ENCODE peak calls at places on chromosome 14, in six cellular contexts. P is IMR-90, A is cardiac muscle cell, U is tibial nerve, X is dorsolateral prefrontal cortex, N is HCT116. M is an unnamed sample.

GRCh38 chr14:72515779-72516770 is 377.8 kb downstream of the DPF3 start:
- DNase-seq in P (peak), A (peak), U (no peak), X (no peak), N (no peak), M (peak)

GRCh38 chr14:99624971-99625370 is 20.0 kb upstream of the HHIPL1 start:
- DNase-seq in P (no peak), A (no peak), U (no peak), X (no peak), N (no peak), M (no peak)

GRCh38 chr14:92603309-92604257 is 90.0 kb downstream of the RIN3 start:
- DNase-seq in P (peak), A (peak), U (no peak), X (peak), N (no peak), M (no peak)

GRCh38 chr14:97337267-97337666 is 540.1 kb downstream of the VRK1 start:
- DNase-seq in P (no peak), A (no peak), U (no peak), X (no peak), N (no peak), M (no peak)

GRCh38 chr14:24927809-24928208 is 122.1 kb downstream of the STXBP6 start:
- DNase-seq in P (no peak), A (no peak), U (no peak), X (no peak), N (no peak), M (no peak)

GRCh38 chr14:65750906-65751305 is 338.4 kb downstream of the FUT8 start:
- DNase-seq in P (no peak), A (no peak), U (no peak), X (no peak), N (no peak), M (no peak)

GRCh38 chr14:73726025-73726961 is 12.1 kb upstream of the PNMA1 start:
- DNase-seq in P (no peak), A (peak), U (no peak), X (no peak), N (no peak), M (no peak)

GRCh38 chr14:83870556-83870955 is 1659.4 kb upstream of the FLRT2 start:
- DNase-seq in P (no peak), A (no peak), U (no peak), X (no peak), N (no peak), M (no peak)

GRCh38 chr14:38404100-38404541 is 148.2 kb upstream of the CLEC14A start:
- DNase-seq in P (peak), A (peak), U (no peak), X (no peak), N (no peak), M (no peak)

GRCh38 chr14:74400328-74400727 is 25.7 kb downstream of the SYNDIG1L start:
- DNase-seq in P (no peak), A (peak), U (no peak), X (no peak), N (peak), M (no peak)

DNA sequence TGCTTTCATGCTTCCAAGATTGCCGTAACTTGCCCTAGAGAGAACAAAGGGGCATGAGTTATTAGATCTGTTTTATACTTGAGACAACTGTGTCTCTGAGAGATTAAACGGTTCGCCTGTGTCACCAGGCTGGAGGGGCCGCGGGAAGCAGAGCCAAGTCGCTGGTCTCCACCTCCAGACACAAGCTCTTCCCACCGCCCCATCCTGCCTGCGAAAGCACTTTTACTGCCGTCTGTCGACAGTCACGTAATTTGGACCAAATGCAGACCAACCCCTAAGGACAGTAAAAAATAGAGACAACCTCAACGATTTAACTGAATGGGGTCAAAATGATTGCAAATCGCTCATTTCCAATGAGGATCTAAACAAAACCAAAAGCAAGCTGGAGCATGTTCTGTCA is 17.3 kb downstream of the GSC start:
- DNase-seq in P (no peak), A (no peak), U (no peak), X (no peak), N (no peak), M (no peak)
- H3K27ac ChIP-seq in P (no peak), A (no peak), U (no peak), X (no peak), N (no peak), M (no peak)

GRCh38 chr14:75980856-75981255 is 939 bp downstream of the TGFB3 start:
- DNase-seq in P (no peak), A (peak), U (no peak), X (no peak), N (no peak), M (no peak)
- H3K27ac ChIP-seq in P (peak), A (no peak), U (peak), X (peak), N (no peak), M (peak)

GRCh38 chr14:96194657-96195431 is 9.8 kb upstream of the BDKRB2 start:
- DNase-seq in P (no peak), A (no peak), U (no peak), X (no peak), N (no peak), M (no peak)
- H3K27ac ChIP-seq in P (no peak), A (no peak), U (no peak), X (no peak), N (no peak), M (no peak)

GRCh38 chr14:103801459-103801858 is 45.9 kb downstream of the PPP1R13B start:
- DNase-seq in P (peak), A (peak), U (no peak), X (no peak), N (no peak), M (no peak)

GRCh38 chr14:103805708-103806107 is 41.7 kb downstream of the PPP1R13B start:
- DNase-seq in P (no peak), A (no peak), U (no peak), X (no peak), N (no peak), M (no peak)

GRCh38 chr14:103806805-103807204 is 40.6 kb downstream of the PPP1R13B start:
- DNase-seq in P (no peak), A (no peak), U (no peak), X (no peak), N (no peak), M (no peak)

GRCh38 chr14:103803661-103804060 is 43.7 kb downstream of the PPP1R13B start:
- DNase-seq in P (peak), A (peak), U (no peak), X (no peak), N (no peak), M (no peak)

DNA sequence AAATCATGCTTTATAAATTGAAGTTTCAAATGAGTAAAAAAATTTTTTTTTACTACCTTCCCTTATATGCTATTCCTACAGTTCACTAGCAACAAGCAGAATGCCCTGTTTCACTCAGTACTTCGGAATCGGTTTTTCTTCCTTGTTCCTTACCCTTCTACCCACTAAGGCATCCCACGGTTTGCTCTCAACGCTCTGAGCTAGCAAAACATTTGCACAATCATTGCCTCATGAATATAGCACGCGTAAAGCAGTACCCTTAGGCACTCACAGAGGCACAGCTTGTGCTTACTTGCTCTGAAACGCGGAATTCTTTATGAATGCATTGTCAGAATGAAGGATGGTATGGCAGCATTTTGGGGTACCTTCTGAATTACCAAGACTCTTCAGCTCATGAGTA is 45.0 kb downstream of the PPP1R13B start:
- DNase-seq in P (no peak), A (no peak), U (no peak), X (no peak), N (no peak), M (no peak)
- H3K27ac ChIP-seq in P (no peak), A (no peak), U (no peak), X (no peak), N (no peak), M (no peak)

DNA sequence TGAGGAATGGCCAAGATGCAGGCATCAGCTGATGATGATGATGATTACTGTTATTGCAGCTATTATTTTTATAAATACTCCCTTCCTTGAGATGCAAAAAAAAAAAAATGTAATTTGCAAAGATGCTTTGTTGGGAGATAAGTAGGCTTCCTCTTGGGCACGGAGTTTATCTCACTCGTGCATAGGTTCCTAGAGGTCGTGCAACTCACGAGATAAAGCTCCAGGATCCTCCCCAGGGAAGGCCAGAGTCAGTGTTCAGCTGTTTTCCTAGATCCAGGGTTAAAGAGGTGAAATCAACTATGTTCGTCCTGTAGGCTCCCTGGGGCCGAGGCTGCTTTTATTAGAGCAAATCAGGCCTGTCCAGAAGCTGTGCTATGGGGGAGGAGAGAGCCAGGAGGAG is 270.2 kb downstream of the NRXN3 start:
- DNase-seq in P (no peak), A (no peak), U (no peak), X (no peak), N (no peak), M (no peak)
- H3K27ac ChIP-seq in P (no peak), A (no peak), U (no peak), X (no peak), N (no peak), M (no peak)

GRCh38 chr14:29805415-29806123 is 122.1 kb downstream of the PRKD1 start:
- DNase-seq in P (peak), A (peak), U (peak), X (no peak), N (no peak), M (no peak)
- H3K27ac ChIP-seq in P (no peak), A (no peak), U (no peak), X (no peak), N (no peak), M (no peak)

GRCh38 chr14:28576523-28576922 is 190.1 kb upstream of the FOXG1 start:
- DNase-seq in P (no peak), A (no peak), U (no peak), X (no peak), N (no peak), M (no peak)

GRCh38 chr14:28571636-28572035 is 195.0 kb upstream of the FOXG1 start:
- DNase-seq in P (no peak), A (no peak), U (no peak), X (no peak), N (no peak), M (no peak)

GRCh38 chr14:28577711-28578131 is 188.9 kb upstream of the FOXG1 start:
- DNase-seq in P (no peak), A (peak), U (no peak), X (no peak), N (no peak), M (no peak)

DNA sequence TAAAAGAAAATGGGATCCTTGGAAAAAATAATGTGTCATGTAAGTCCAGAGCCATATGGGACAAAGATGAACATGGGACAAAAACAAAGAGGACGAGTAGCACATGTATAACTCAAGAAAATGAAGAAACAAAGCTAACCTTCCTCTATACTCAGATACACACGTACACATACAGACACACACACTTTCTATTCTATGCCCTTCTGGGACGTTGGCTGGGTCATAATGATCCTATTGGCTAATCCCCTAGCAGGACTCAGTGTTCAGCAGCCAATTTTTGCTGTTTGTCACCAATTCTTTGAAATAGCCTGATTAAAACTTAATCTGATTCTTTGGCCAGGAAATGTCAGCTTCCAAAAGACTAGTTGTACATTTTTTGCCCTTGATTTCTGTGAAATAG is 189.4 kb upstream of the FOXG1 start:
- DNase-seq in P (no peak), A (peak), U (no peak), X (no peak), N (no peak), M (no peak)
- H3K27ac ChIP-seq in P (no peak), A (no peak), U (no peak), X (no peak), N (no peak), M (no peak)